ENCODE peak calls at places on chromosomes 4 and X, in ten cellular contexts. G is NCI-H460; D is epithelial cell of proximal tubule; Y is NCI-H1092; X is iPS-NIHi11; O is HEK293T; B is stimulated activated CD4-positive, alpha-beta T cell treated with anti-CD3 and anti-CD28 coated beads, Interleukin-15, amount 100 ng/mL, for 24 hours; R is posterior vena cava; A is heart right ventricle; S is activated naive CD4-positive, alpha-beta T cell. M is an unnamed sample.

GRCh38 chrX:153934473-153935325 is at the start of gene NAA10:
- DNase-seq in G (peak), D (no peak), Y (peak), X (peak), O (peak), B (peak), R (peak), A (peak), S (no peak), M (peak)

GRCh38 chr4:138300616-138301015 is 58.5 kb upstream of the SLC7A11 start:
- DNase-seq in G (no peak), D (no peak), Y (no peak), X (no peak), O (no peak), B (no peak), R (no peak), A (no peak), S (no peak), M (no peak)

GRCh38 chr4:8737075-8737474 is 134.6 kb downstream of the HMX1 start:
- DNase-seq in G (no peak), D (no peak), Y (no peak), X (no peak), O (no peak), B (no peak), R (peak), A (no peak), S (no peak), M (no peak)

GRCh38 chr4:1075266-1075665 is 38.1 kb downstream of the RNF212 start:
- DNase-seq in G (no peak), D (no peak), Y (no peak), X (no peak), O (no peak), B (no peak), R (peak), A (no peak), S (no peak), M (no peak)

GRCh38 chr4:38062088-38062893 is 102.1 kb downstream of the PTTG2 start:
- DNase-seq in G (peak), D (no peak), Y (peak), X (peak), O (peak), B (peak), R (peak), A (peak), S (peak), M (no peak)

GRCh38 chrX:13649823-13650222 is 3.1 kb upstream of the TCEANC start:
- DNase-seq in G (no peak), D (no peak), Y (no peak), X (no peak), O (no peak), B (no peak), R (no peak), A (no peak), S (no peak), M (no peak)

GRCh38 chr4:166972071-166972470 is 262.2 kb downstream of the SPOCK3 start:
- DNase-seq in G (peak), D (no peak), Y (no peak), X (no peak), O (no peak), B (no peak), R (no peak), A (no peak), S (no peak), M (no peak)

GRCh38 chr4:19213388-19213787 is 1038.3 kb upstream of the SLIT2 start:
- DNase-seq in G (no peak), D (no peak), Y (no peak), X (no peak), O (no peak), B (no peak), R (no peak), A (no peak), S (no peak), M (no peak)

GRCh38 chr4:127000846-127001245 is 631.9 kb upstream of the INTU start:
- DNase-seq in G (no peak), D (no peak), Y (no peak), X (no peak), O (no peak), B (no peak), R (no peak), A (no peak), S (no peak), M (no peak)

GRCh38 chrX:153888344-153888743 is 2.4 kb upstream of the L1CAM start:
- DNase-seq in G (no peak), D (no peak), Y (no peak), X (no peak), O (no peak), B (no peak), R (no peak), A (no peak), S (no peak), M (no peak)

GRCh38 chr4:106297636-106298035 is 18.4 kb downstream of the TBCK start:
- DNase-seq in G (no peak), D (peak), Y (no peak), X (no peak), O (no peak), B (no peak), R (no peak), A (no peak), S (no peak), M (no peak)

GRCh38 chrX:41064028-41064427 is 21.2 kb upstream of the USP9X start:
- DNase-seq in G (no peak), D (no peak), Y (no peak), X (no peak), O (no peak), B (no peak), R (no peak), A (no peak), S (no peak), M (no peak)

GRCh38 chrX:47078129-47079043 is at the start of gene RGN:
- DNase-seq in G (no peak), D (no peak), Y (no peak), X (peak), O (no peak), B (no peak), R (no peak), A (peak), S (no peak), M (no peak)

GRCh38 chr4:186021461-186022167 is 47.3 kb upstream of the TLR3 start:
- DNase-seq in G (peak), D (no peak), Y (peak), X (peak), O (peak), B (peak), R (no peak), A (peak), S (no peak), M (no peak)

GRCh38 chr4:212438-213174 is 88.3 kb downstream of the ZNF718 start:
- DNase-seq in G (no peak), D (peak), Y (no peak), X (peak), O (no peak), B (no peak), R (peak), A (peak), S (no peak), M (peak)

GRCh38 chrX:153625271-153626024 is 21.6 kb upstream of the DUSP9 start:
- DNase-seq in G (no peak), D (no peak), Y (no peak), X (no peak), O (no peak), B (no peak), R (peak), A (peak), S (no peak), M (peak)

GRCh38 chr4:147580396-147580795 is 36.8 kb upstream of the TMEM184C start:
- DNase-seq in G (no peak), D (no peak), Y (no peak), X (no peak), O (no peak), B (no peak), R (no peak), A (no peak), S (no peak), M (no peak)

GRCh38 chrX:9374537-9374936 is 90.3 kb upstream of the TBL1X start:
- DNase-seq in G (no peak), D (no peak), Y (no peak), X (no peak), O (no peak), B (no peak), R (no peak), A (no peak), S (no peak), M (no peak)

GRCh38 chrX:10102046-10102704 is 54.6 kb upstream of the CLCN4 start:
- DNase-seq in G (no peak), D (no peak), Y (no peak), X (no peak), O (no peak), B (no peak), R (no peak), A (no peak), S (no peak), M (no peak)

GRCh38 chr4:156983366-156983765 is 11.8 kb upstream of the PDGFC start:
- DNase-seq in G (no peak), D (no peak), Y (no peak), X (no peak), O (no peak), B (no peak), R (no peak), A (no peak), S (no peak), M (no peak)

GRCh38 chr4:4614925-4615678 is 73.3 kb upstream of the STX18 start:
- DNase-seq in G (no peak), D (no peak), Y (no peak), X (no peak), O (no peak), B (no peak), R (no peak), A (no peak), S (no peak), M (no peak)

GRCh38 chrX:55450259-55450658 is 1.7 kb upstream of the MAGEH1 start:
- DNase-seq in G (no peak), D (no peak), Y (no peak), X (no peak), O (no peak), B (no peak), R (no peak), A (no peak), S (no peak), M (no peak)

GRCh38 chr4:74311696-74312313 is 3.5 kb downstream of the EPGN start:
- DNase-seq in G (peak), D (peak), Y (no peak), X (peak), O (peak), B (peak), R (no peak), A (no peak), S (no peak), M (no peak)

M was measured in spleen.